ENCODE peak calls at places on chromosomes 3 and 15, in nine cellular contexts. D is cardiac muscle cell; W is kidney epithelial cell; U is activated CD8-positive, alpha-beta T cell treated with anti-CD3 and anti-CD28 coated beads for 36 hours; H is HFFc6; A is transverse colon; I is fibroblast of the aortic adventitia; Z is AG04450; N is epithelial cell of esophagus. E is an unnamed sample.

GRCh38 chr3:46293991-46294833 is 52.0 kb downstream of the CCR3 start:
- DNase-seq in D (no peak), W (no peak), U (peak), H (no peak), A (no peak), I (no peak), Z (no peak), N (no peak), E (no peak)

GRCh38 chr3:127549826-127550487 is 40.6 kb downstream of the TPRA1 start:
- DNase-seq in D (no peak), W (no peak), U (no peak), H (no peak), A (no peak), I (no peak), Z (no peak), N (peak), E (no peak)

GRCh38 chr3:88595025-88595424 is 445.3 kb downstream of the C3orf38 start:
- DNase-seq in D (peak), W (no peak), U (no peak), H (no peak), A (no peak), I (peak), Z (no peak), N (peak), E (no peak)

GRCh38 chr3:186515115-186515514 is 29.1 kb downstream of the CRYGS start:
- DNase-seq in D (no peak), W (no peak), U (peak), H (no peak), A (no peak), I (no peak), Z (no peak), N (no peak), E (no peak)

GRCh38 chr15:73602444-73602843 is 30.7 kb downstream of the NPTN start:
- DNase-seq in D (no peak), W (no peak), U (no peak), H (no peak), A (no peak), I (no peak), Z (no peak), N (peak), E (no peak)

GRCh38 chr15:101499863-101500713 is 10.6 kb upstream of the PCSK6 start:
- DNase-seq in D (no peak), W (no peak), U (peak), H (no peak), A (peak), I (no peak), Z (no peak), N (no peak), E (peak)

GRCh38 chr15:70713547-70714414 is 49.6 kb downstream of the UACA start:
- DNase-seq in D (peak), W (no peak), U (no peak), H (peak), A (no peak), I (peak), Z (no peak), N (no peak), E (no peak)

GRCh38 chr15:100330629-100331215 is 11.1 kb downstream of the ADAMTS17 start:
- DNase-seq in D (no peak), W (no peak), U (peak), H (no peak), A (no peak), I (no peak), Z (no peak), N (no peak), E (no peak)

GRCh38 chr15:40925863-40926658 is 3.1 kb upstream of the DLL4 start:
- DNase-seq in D (no peak), W (no peak), U (peak), H (no peak), A (peak), I (no peak), Z (no peak), N (peak), E (no peak)

GRCh38 chr15:52709172-52709979 is 30.2 kb upstream of the ATOSA start:
- DNase-seq in D (no peak), W (no peak), U (no peak), H (no peak), A (peak), I (no peak), Z (no peak), N (peak), E (peak)

GRCh38 chr15:55789066-55789660 is 46.2 kb upstream of the PRTG start:
- DNase-seq in D (no peak), W (no peak), U (peak), H (no peak), A (peak), I (no peak), Z (no peak), N (peak), E (peak)

GRCh38 chr3:52054689-52055511 is 1.5 kb downstream of the DUSP7 start:
- DNase-seq in D (no peak), W (no peak), U (peak), H (no peak), A (peak), I (no peak), Z (no peak), N (peak), E (no peak)

GRCh38 chr15:37880835-37881153 is 53.6 kb upstream of the TMCO5A start:
- DNase-seq in D (no peak), W (no peak), U (no peak), H (no peak), A (no peak), I (no peak), Z (no peak), N (no peak), E (no peak)
- TF ChIP-seq CTCF in D (no peak), W (no peak), U (peak), H (peak), A (no peak), I (no peak), Z (no peak), N (no peak), E (no peak)

DNA sequence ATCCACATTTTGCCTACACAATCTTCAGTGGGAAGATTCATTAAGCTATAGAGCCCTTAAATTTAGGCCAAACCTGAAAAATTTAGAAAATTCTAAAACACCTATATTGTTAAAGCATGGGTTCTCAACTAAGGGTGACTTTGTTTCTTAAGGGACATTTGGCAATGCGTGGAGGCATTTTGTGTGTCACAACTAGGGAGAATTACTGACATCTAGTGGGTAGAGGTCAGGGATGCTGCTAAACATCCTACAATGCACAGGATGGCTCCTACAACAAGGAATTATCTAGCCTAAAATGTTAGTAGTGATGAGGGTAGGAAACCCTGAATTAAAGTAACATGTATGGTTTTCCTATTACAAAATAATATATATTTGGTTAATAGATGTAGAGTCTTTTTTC is 55.8 kb downstream of the TBC1D5 start:
- DNase-seq in D (peak), W (no peak), U (no peak), H (peak), A (no peak), I (peak), Z (no peak), N (peak), E (no peak)
- TF ChIP-seq CTCF in D (peak), W (peak), U (no peak), H (peak), A (no peak), I (peak), Z (peak), N (peak), E (no peak)

GRCh38 chr15:91855684-91856553 is 2.4 kb downstream of the SLCO3A1 start:
- DNase-seq in D (no peak), W (no peak), U (peak), H (no peak), A (peak), I (no peak), Z (no peak), N (peak), E (no peak)
- TF ChIP-seq CTCF in D (no peak), W (peak), U (no peak), H (peak), A (peak), I (peak), Z (peak), N (peak), E (no peak)

DNA sequence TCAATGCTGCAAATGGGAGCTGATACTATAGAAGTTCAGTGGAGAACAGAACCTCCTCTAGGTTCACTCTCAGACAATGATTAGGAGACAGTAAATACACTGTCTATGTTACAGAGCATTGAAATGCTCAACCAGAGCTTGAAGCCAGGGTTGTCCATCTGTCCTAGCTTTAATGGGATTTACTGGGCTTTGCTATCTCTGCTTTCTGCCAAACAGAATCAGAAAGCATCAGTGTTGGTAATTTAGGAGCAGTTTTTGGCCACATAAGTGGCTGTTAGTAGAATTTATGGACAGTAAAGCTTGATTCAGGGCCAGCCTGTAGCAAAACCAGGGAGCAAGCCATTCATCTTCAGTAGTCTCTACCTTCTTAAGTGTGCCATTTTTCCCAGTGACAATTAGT is 396.3 kb downstream of the LSAMP start:
- DNase-seq in D (no peak), W (no peak), U (no peak), H (no peak), A (no peak), I (no peak), Z (no peak), N (no peak), E (no peak)
- TF ChIP-seq CTCF in D (no peak), W (no peak), U (no peak), H (no peak), A (no peak), I (no peak), Z (no peak), N (no peak), E (no peak)

GRCh38 chr15:93028632-93029612 is 60.1 kb downstream of the RGMA start:
- DNase-seq in D (peak), W (peak), U (peak), H (peak), A (peak), I (peak), Z (peak), N (peak), E (no peak)
- TF ChIP-seq CTCF in D (no peak), W (no peak), U (no peak), H (no peak), A (no peak), I (no peak), Z (no peak), N (no peak), E (no peak)

GRCh38 chr3:6779140-6779539 is 81.8 kb upstream of the GRM7 start:
- DNase-seq in D (no peak), W (no peak), U (peak), H (no peak), A (no peak), I (no peak), Z (no peak), N (no peak), E (no peak)
- TF ChIP-seq CTCF in D (no peak), W (no peak), U (no peak), H (no peak), A (no peak), I (no peak), Z (no peak), N (no peak), E (no peak)

GRCh38 chr3:35908366-35909232 is 269.3 kb downstream of the ARPP21 start:
- DNase-seq in D (peak), W (peak), U (peak), H (peak), A (peak), I (peak), Z (peak), N (peak), E (peak)
- TF ChIP-seq CTCF in D (peak), W (peak), U (peak), H (peak), A (peak), I (peak), Z (peak), N (peak), E (peak)

DNA sequence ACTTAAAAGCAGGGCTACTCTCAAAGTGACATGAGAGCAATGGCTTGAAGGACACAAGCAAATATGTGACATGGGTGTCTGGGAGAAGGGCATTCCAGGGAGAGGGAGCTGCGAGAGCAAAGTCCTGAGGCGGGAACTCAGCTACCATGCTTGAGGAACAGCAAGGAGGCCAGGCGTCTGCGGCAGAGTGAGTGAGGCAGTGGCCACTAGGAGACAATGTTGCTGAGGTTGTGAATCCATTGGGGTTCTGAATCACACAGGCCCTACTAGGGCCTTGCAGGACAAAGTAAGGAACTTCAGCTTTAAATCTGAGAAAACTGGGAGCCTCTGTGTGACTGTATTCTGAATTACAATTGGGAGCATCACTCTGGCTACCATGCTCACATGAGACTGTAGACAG is 94.1 kb upstream of the PRICKLE2 start:
- DNase-seq in D (no peak), W (no peak), U (no peak), H (peak), A (no peak), I (no peak), Z (no peak), N (no peak), E (no peak)
- TF ChIP-seq CTCF in D (peak), W (peak), U (no peak), H (peak), A (no peak), I (no peak), Z (peak), N (no peak), E (no peak)